ENCODE peak calls at places on chromosomes 3 and 15, in five cellular contexts. One of them, this sample, is unnamed.

GRCh38 chr3:140553591-140553990 is 124.3 kb upstream of the TRIM42 start:
- DNase-seq in activated naive CD4-positive, alpha-beta T cell treated with Interleukin-2 at 50 U/mL for 16 hours: no peak
- DNase-seq in RPMI8226: no peak
- DNase-seq in CD4-positive, alpha-beta T cell: no peak
- DNase-seq in fibroblast of gingiva: no peak
- DNase-seq in this sample: no peak

GRCh38 chr15:77808077-77808476 is 175.4 kb upstream of the LINGO1 start:
- DNase-seq in activated naive CD4-positive, alpha-beta T cell treated with Interleukin-2 at 50 U/mL for 16 hours: no peak
- DNase-seq in RPMI8226: no peak
- DNase-seq in CD4-positive, alpha-beta T cell: no peak
- DNase-seq in fibroblast of gingiva: no peak
- DNase-seq in this sample: no peak

GRCh38 chr3:174218011-174218410 is 641.1 kb upstream of the NAALADL2 start:
- DNase-seq in activated naive CD4-positive, alpha-beta T cell treated with Interleukin-2 at 50 U/mL for 16 hours: no peak
- DNase-seq in RPMI8226: no peak
- DNase-seq in CD4-positive, alpha-beta T cell: no peak
- DNase-seq in fibroblast of gingiva: peak
- DNase-seq in this sample: no peak

GRCh38 chr15:59532770-59533379 is 78.7 kb upstream of the GCNT3 start:
- DNase-seq in activated naive CD4-positive, alpha-beta T cell treated with Interleukin-2 at 50 U/mL for 16 hours: peak
- DNase-seq in RPMI8226: peak
- DNase-seq in CD4-positive, alpha-beta T cell: no peak
- DNase-seq in fibroblast of gingiva: peak
- DNase-seq in this sample: no peak

GRCh38 chr3:32022947-32023346 is 41.4 kb downstream of the ZNF860 start:
- DNase-seq in activated naive CD4-positive, alpha-beta T cell treated with Interleukin-2 at 50 U/mL for 16 hours: no peak
- DNase-seq in RPMI8226: no peak
- DNase-seq in CD4-positive, alpha-beta T cell: no peak
- DNase-seq in fibroblast of gingiva: no peak
- DNase-seq in this sample: no peak

GRCh38 chr15:42549052-42549491 is 434 bp downstream of the HAUS2 start:
- DNase-seq in activated naive CD4-positive, alpha-beta T cell treated with Interleukin-2 at 50 U/mL for 16 hours: no peak
- DNase-seq in RPMI8226: peak
- DNase-seq in CD4-positive, alpha-beta T cell: peak
- DNase-seq in fibroblast of gingiva: no peak
- DNase-seq in this sample: no peak

GRCh38 chr3:27723803-27724458 is 1.8 kb upstream of the EOMES start:
- DNase-seq in activated naive CD4-positive, alpha-beta T cell treated with Interleukin-2 at 50 U/mL for 16 hours: no peak
- DNase-seq in RPMI8226: no peak
- DNase-seq in CD4-positive, alpha-beta T cell: no peak
- DNase-seq in fibroblast of gingiva: no peak
- DNase-seq in this sample: no peak

GRCh38 chr3:195059471-195060216 is 211.3 kb downstream of the XXYLT1 start:
- DNase-seq in activated naive CD4-positive, alpha-beta T cell treated with Interleukin-2 at 50 U/mL for 16 hours: no peak
- DNase-seq in RPMI8226: no peak
- DNase-seq in CD4-positive, alpha-beta T cell: no peak
- DNase-seq in fibroblast of gingiva: no peak
- DNase-seq in this sample: no peak

GRCh38 chr3:112415390-112415789 is 82.4 kb downstream of the CD200 start:
- DNase-seq in activated naive CD4-positive, alpha-beta T cell treated with Interleukin-2 at 50 U/mL for 16 hours: no peak
- DNase-seq in RPMI8226: no peak
- DNase-seq in CD4-positive, alpha-beta T cell: no peak
- DNase-seq in fibroblast of gingiva: no peak
- DNase-seq in this sample: no peak

GRCh38 chr3:36025232-36025631 is 355.1 kb upstream of the STAC start:
- DNase-seq in activated naive CD4-positive, alpha-beta T cell treated with Interleukin-2 at 50 U/mL for 16 hours: no peak
- DNase-seq in RPMI8226: no peak
- DNase-seq in CD4-positive, alpha-beta T cell: no peak
- DNase-seq in fibroblast of gingiva: no peak
- DNase-seq in this sample: no peak

GRCh38 chr3:127441764-127442163 is 148.8 kb downstream of the TPRA1 start:
- DNase-seq in activated naive CD4-positive, alpha-beta T cell treated with Interleukin-2 at 50 U/mL for 16 hours: no peak
- DNase-seq in RPMI8226: no peak
- DNase-seq in CD4-positive, alpha-beta T cell: no peak
- DNase-seq in fibroblast of gingiva: no peak
- DNase-seq in this sample: no peak

GRCh38 chr3:66107855-66108254 is 69.1 kb upstream of the MAGI1 start:
- DNase-seq in activated naive CD4-positive, alpha-beta T cell treated with Interleukin-2 at 50 U/mL for 16 hours: no peak
- DNase-seq in RPMI8226: no peak
- DNase-seq in CD4-positive, alpha-beta T cell: no peak
- DNase-seq in fibroblast of gingiva: peak
- DNase-seq in this sample: peak

GRCh38 chr3:189108032-189108431 is 63.7 kb upstream of the TPRG1 start:
- DNase-seq in activated naive CD4-positive, alpha-beta T cell treated with Interleukin-2 at 50 U/mL for 16 hours: no peak
- DNase-seq in RPMI8226: no peak
- DNase-seq in CD4-positive, alpha-beta T cell: no peak
- DNase-seq in fibroblast of gingiva: no peak
- DNase-seq in this sample: no peak

GRCh38 chr3:50194903-50195500 is 3.6 kb downstream of the GNAT1 start:
- DNase-seq in activated naive CD4-positive, alpha-beta T cell treated with Interleukin-2 at 50 U/mL for 16 hours: peak
- DNase-seq in RPMI8226: no peak
- DNase-seq in CD4-positive, alpha-beta T cell: no peak
- DNase-seq in fibroblast of gingiva: no peak
- DNase-seq in this sample: no peak

GRCh38 chr3:81622395-81622794 is 139.1 kb downstream of the GBE1 start:
- DNase-seq in activated naive CD4-positive, alpha-beta T cell treated with Interleukin-2 at 50 U/mL for 16 hours: no peak
- DNase-seq in RPMI8226: no peak
- DNase-seq in CD4-positive, alpha-beta T cell: no peak
- DNase-seq in fibroblast of gingiva: peak
- DNase-seq in this sample: no peak

GRCh38 chr15:78796510-78796909 is 14.8 kb downstream of the ADAMTS7 start:
- DNase-seq in activated naive CD4-positive, alpha-beta T cell treated with Interleukin-2 at 50 U/mL for 16 hours: no peak
- DNase-seq in RPMI8226: no peak
- DNase-seq in CD4-positive, alpha-beta T cell: no peak
- DNase-seq in fibroblast of gingiva: no peak
- DNase-seq in this sample: no peak

GRCh38 chr15:59260090-59260489 is 53.4 kb downstream of the LDHAL6B start:
- DNase-seq in activated naive CD4-positive, alpha-beta T cell treated with Interleukin-2 at 50 U/mL for 16 hours: no peak
- DNase-seq in RPMI8226: no peak
- DNase-seq in CD4-positive, alpha-beta T cell: no peak
- DNase-seq in fibroblast of gingiva: no peak
- DNase-seq in this sample: no peak

GRCh38 chr3:11616551-11616950 is 27.2 kb downstream of the VGLL4 start:
- DNase-seq in activated naive CD4-positive, alpha-beta T cell treated with Interleukin-2 at 50 U/mL for 16 hours: no peak
- DNase-seq in RPMI8226: no peak
- DNase-seq in CD4-positive, alpha-beta T cell: no peak
- DNase-seq in fibroblast of gingiva: no peak
- DNase-seq in this sample: no peak